ENCODE peak calls at places on chromosomes 2 and 18, in seven cellular contexts. X is HCT116, T is K562, P is HepG2, H is T47D, R is H1, S is GM12878. Q is an unnamed sample.
A peak's percentile ranks its signal among the peaks of the same experiment; 100 is the strongest.

GRCh38 chr2:61928816-61929471 is 23.5 kb downstream of the COMMD1 start:
- DNase-seq in R (no peak), H (no peak), X (no peak), S (no peak), T (no peak), P (peak; percentile 70), Q (no peak)

GRCh38 chr2:218839430-218839829 is 7.8 kb upstream of the PRKAG3 start:
- DNase-seq in R (no peak), P (no peak), X (no peak), T (no peak), H (no peak), S (no peak), Q (no peak)

GRCh38 chr2:170235860-170236638 is 58.1 kb downstream of the MYO3B start:
- DNase-seq in H (peak; percentile 14), T (peak; percentile 85), X (peak; percentile 60), S (no peak), R (peak; percentile 55), P (peak; percentile 54), Q (peak; percentile 61)

GRCh38 chr2:181430406-181431199 is 26.6 kb upstream of the ITGA4 start:
- DNase-seq in H (no peak), P (no peak), R (no peak), T (no peak), X (no peak), S (no peak), Q (no peak)

GRCh38 chr2:42051168-42052125 is 3.6 kb downstream of the PKDCC start:
- DNase-seq in H (no peak), P (peak; percentile 44), T (no peak), R (no peak), X (no peak), S (no peak), Q (no peak)

GRCh38 chr18:25231327-25231691 is 120.7 kb downstream of the ZNF521 start:
- DNase-seq in R (no peak), X (no peak), P (no peak), S (no peak), T (no peak), H (no peak), Q (no peak)

GRCh38 chr2:197089659-197090058 is 163.2 kb upstream of the PGAP1 start:
- DNase-seq in X (no peak), T (no peak), R (no peak), P (no peak), S (no peak), H (no peak), Q (no peak)

GRCh38 chr18:11497585-11497984 is 111.8 kb upstream of the SLC35G4 start:
- DNase-seq in P (peak; percentile 61), R (no peak), S (no peak), H (no peak), X (no peak), T (no peak), Q (no peak)

GRCh38 chr2:176702169-176702568 is 432.9 kb downstream of the MTX2 start:
- DNase-seq in P (no peak), S (no peak), H (no peak), T (no peak), X (no peak), R (no peak), Q (no peak)

GRCh38 chr2:104733544-104733943 is 120.4 kb upstream of the POU3F3 start:
- DNase-seq in X (peak; percentile 36), S (no peak), H (no peak), R (peak; percentile 76), T (peak; percentile 56), P (peak; percentile 41), Q (peak; percentile 46)

GRCh38 chr2:20267529-20267928 is 42.6 kb upstream of the SDC1 start:
- DNase-seq in H (no peak), R (no peak), X (no peak), S (no peak), T (no peak), P (peak; percentile 24), Q (no peak)

GRCh38 chr2:89821455-89821945 is 1130.0 kb downstream of the RPIA start:
- DNase-seq in H (no peak), X (no peak), S (no peak), R (no peak), P (no peak), T (no peak), Q (no peak)

GRCh38 chr18:56285387-56286055 is 352.9 kb downstream of the TXNL1 start:
- DNase-seq in P (no peak), H (no peak), T (no peak), S (no peak), X (no peak), R (no peak), Q (no peak)

GRCh38 chr2:101173707-101174295 is 22.6 kb upstream of the TBC1D8 start:
- DNase-seq in S (peak; percentile 15), X (no peak), R (no peak), H (no peak), P (no peak), T (no peak), Q (no peak)

GRCh38 chr18:23849141-23849540 is 159.9 kb downstream of the LAMA3 start:
- DNase-seq in X (no peak), T (no peak), S (no peak), P (no peak), H (no peak), R (no peak), Q (no peak)

GRCh38 chr2:17976871-17977746 is 98.6 kb downstream of the KCNS3 start:
- DNase-seq in X (no peak), S (no peak), P (no peak), T (no peak), H (no peak), R (no peak), Q (no peak)

GRCh38 chr2:186709529-186710455 is 15.9 kb downstream of the FAM171B start:
- DNase-seq in T (no peak), R (no peak), X (no peak), P (no peak), S (no peak), H (no peak), Q (no peak)

GRCh38 chr2:34403512-34403911 is 804.4 kb upstream of the FAM98A start:
- DNase-seq in R (no peak), S (no peak), T (no peak), X (no peak), P (no peak), H (no peak), Q (no peak)

GRCh38 chr2:30710016-30710415 is 97.2 kb downstream of the CAPN13 start:
- DNase-seq in S (no peak), P (no peak), X (no peak), R (peak; percentile 13), T (no peak), H (no peak), Q (no peak)

GRCh38 chr18:35926884-35927283 is 45.6 kb upstream of the RMP24 start:
- DNase-seq in X (no peak), H (no peak), T (no peak), P (no peak), R (no peak), S (no peak), Q (no peak)

GRCh38 chr18:36461551-36461987 is 164.1 kb downstream of the FHOD3 start:
- DNase-seq in P (no peak), H (no peak), X (no peak), S (no peak), R (peak; percentile 38), T (no peak), Q (no peak)

GRCh38 chr18:29979884-29980283 is 1062.7 kb downstream of the DSC3 start:
- DNase-seq in S (no peak), R (no peak), T (no peak), X (no peak), H (no peak), P (no peak), Q (no peak)

GRCh38 chr2:36800381-36800780 is 103.9 kb downstream of the VIT start:
- DNase-seq in S (no peak), T (peak; percentile 17), P (no peak), H (no peak), R (no peak), X (no peak), Q (no peak)

GRCh38 chr18:12014521-12014920 is 33.2 kb downstream of the IMPA2 start:
- DNase-seq in T (no peak), R (no peak), X (no peak), H (no peak), P (no peak), S (no peak), Q (no peak)

GRCh38 chr2:228705331-228705730 is 523.8 kb upstream of the SPHKAP start:
- DNase-seq in X (no peak), H (no peak), T (no peak), R (no peak), S (no peak), P (no peak), Q (no peak)

GRCh38 chr2:166632616-166633015 is 138.6 kb upstream of the SCN7A start:
- DNase-seq in T (no peak), P (no peak), H (no peak), X (no peak), S (no peak), R (no peak), Q (no peak)
- TF ChIP-seq JUND in T (no peak), P (no peak), H (no peak), X (no peak), S (no peak), R (no peak), Q (no peak)

GRCh38 chr2:29033172-29033571 is 41.2 kb downstream of the PCARE start:
- DNase-seq in X (no peak), T (no peak), S (no peak), P (no peak), R (no peak), H (peak; percentile 41), Q (no peak)
- TF ChIP-seq JUND in X (no peak), T (no peak), S (no peak), P (no peak), R (no peak), H (no peak), Q (no peak)

GRCh38 chr2:174350018-174350417 is 15.3 kb downstream of the SP9 start:
- DNase-seq in X (no peak), R (no peak), H (no peak), P (no peak), T (no peak), S (no peak), Q (no peak)
- TF ChIP-seq JUND in X (no peak), R (no peak), H (no peak), P (no peak), T (no peak), S (no peak), Q (no peak)

GRCh38 chr2:60412626-60413025 is 140.8 kb downstream of the BCL11A start:
- DNase-seq in S (no peak), X (no peak), T (no peak), R (no peak), H (no peak), P (no peak), Q (no peak)

GRCh38 chr2:60413069-60413818 is 140.2 kb downstream of the BCL11A start:
- DNase-seq in S (no peak), X (no peak), P (no peak), T (no peak), H (no peak), R (no peak), Q (no peak)

GRCh38 chr2:60415814-60416213 is 137.6 kb downstream of the BCL11A start:
- DNase-seq in P (no peak), T (no peak), X (no peak), H (no peak), R (no peak), S (no peak), Q (no peak)

GRCh38 chr2:60414731-60415130 is 138.7 kb downstream of the BCL11A start:
- DNase-seq in R (no peak), X (no peak), H (no peak), S (no peak), T (no peak), P (no peak), Q (no peak)

GRCh38 chr2:60413819-60414178 is 139.7 kb downstream of the BCL11A start:
- DNase-seq in P (no peak), T (no peak), R (no peak), H (no peak), S (peak; percentile 78), X (no peak), Q (no peak)
- TF ChIP-seq JUND in P (no peak), T (no peak), R (no peak), H (no peak), S (no peak), X (no peak), Q (no peak)

GRCh38 chr2:119290859-119291587 is 67.4 kb downstream of the STEAP3 start:
- DNase-seq in T (peak; percentile 64), R (peak; percentile 89), S (no peak), X (peak; percentile 69), H (peak; percentile 71), P (peak; percentile 75), Q (peak; percentile 63)
- TF ChIP-seq JUND in T (peak; percentile 6), R (no peak), S (no peak), X (no peak), H (no peak), P (no peak), Q (no peak)